ENCODE peak calls at places on chromosome 10, in seven cellular contexts. Q is heart right ventricle, C is osteocyte, E is tibial nerve, A is AG04450, R is GM23338, Y is fibroblast of lung. S is an unnamed sample.
A peak's percentile ranks its signal among the peaks of the same experiment; 100 is the strongest.

GRCh38 chr10:103454026-103454425 is 1.9 kb upstream of the CALHM2 start:
- DNase-seq in C (no peak), E (no peak), Y (no peak), A (no peak), R (no peak), Q (no peak), S (no peak)

GRCh38 chr10:10826125-10826524 is 191.5 kb upstream of the CELF2 start:
- DNase-seq in A (peak; percentile 55), Y (peak; percentile 71), Q (no peak), R (no peak), E (no peak), C (no peak), S (no peak)

GRCh38 chr10:77643795-77644468 is 6.3 kb upstream of the KCNMA1 start:
- DNase-seq in A (peak; percentile 32), Q (no peak), Y (peak; percentile 79), E (no peak), R (peak; percentile 90), C (no peak), S (no peak)

GRCh38 chr10:67107670-67108069 is 181.8 kb downstream of the LRRTM3 start:
- DNase-seq in E (no peak), A (no peak), C (no peak), R (no peak), Q (no peak), Y (no peak), S (no peak)

GRCh38 chr10:79310911-79311573 is 36.2 kb upstream of the PPIF start:
- DNase-seq in A (no peak), Y (no peak), Q (no peak), E (peak; percentile 40), C (no peak), R (no peak), S (no peak)

GRCh38 chr10:120098242-120098930 is 205.9 kb downstream of the SEC23IP start:
- DNase-seq in R (peak; percentile 12), Y (no peak), E (no peak), A (no peak), Q (no peak), C (no peak), S (no peak)

GRCh38 chr10:86411281-86411841 is 44.8 kb upstream of the GRID1 start:
- DNase-seq in A (peak; percentile 46), C (peak; percentile 36), Y (peak; percentile 36), R (no peak), Q (peak; percentile 26), E (no peak), S (no peak)

GRCh38 chr10:48568546-48568945 is 36.3 kb downstream of the ARHGAP22 start:
- DNase-seq in R (no peak), Y (no peak), E (no peak), A (no peak), C (peak; percentile 63), Q (no peak), S (no peak)

GRCh38 chr10:126070815-126071214 is 174.5 kb downstream of the FANK1 start:
- DNase-seq in C (no peak), E (no peak), R (no peak), Y (no peak), A (no peak), Q (no peak), S (no peak)

GRCh38 chr10:103968441-103969391 is 1.8 kb downstream of the SLK start:
- DNase-seq in Q (no peak), Y (peak; percentile 27), C (no peak), E (no peak), R (no peak), A (no peak), S (no peak)

GRCh38 chr10:63562857-63563256 is 41.7 kb downstream of the REEP3 start:
- DNase-seq in Q (no peak), Y (no peak), E (no peak), C (no peak), A (no peak), R (no peak), S (no peak)

GRCh38 chr10:93436577-93436976 is 45.6 kb downstream of the MYOF start:
- DNase-seq in E (peak; percentile 69), C (no peak), Y (peak; percentile 99), R (peak; percentile 20), A (peak; percentile 84), Q (peak; percentile 70), S (no peak)

GRCh38 chr10:78991187-78991586 is 77.6 kb upstream of the ZMIZ1 start:
- DNase-seq in Y (no peak), E (no peak), Q (no peak), A (no peak), R (no peak), C (no peak), S (no peak)

GRCh38 chr10:112792487-112793196 is 157.4 kb upstream of the TCF7L2 start:
- DNase-seq in C (peak; percentile 63), Q (peak; percentile 29), A (no peak), Y (peak; percentile 80), E (peak; percentile 49), R (no peak), S (no peak)

GRCh38 chr10:58954163-58954562 is 222.3 kb upstream of the PHYHIPL start:
- DNase-seq in Q (no peak), R (no peak), C (no peak), A (no peak), Y (no peak), E (no peak), S (no peak)

GRCh38 chr10:60817135-60817805 is 39.0 kb downstream of the CDK1 start:
- DNase-seq in C (no peak), R (no peak), E (no peak), A (no peak), Y (no peak), Q (no peak), S (no peak)

GRCh38 chr10:26809973-26810372 is 50.8 kb downstream of the ABI1 start:
- DNase-seq in Y (no peak), R (no peak), E (no peak), A (no peak), C (no peak), Q (no peak), S (no peak)

GRCh38 chr10:18472977-18473376 is 178.4 kb downstream of the NSUN6 start:
- DNase-seq in R (peak; percentile 25), A (no peak), Q (no peak), C (no peak), E (no peak), Y (no peak), S (no peak)

GRCh38 chr10:63115732-63116383 is 17.3 kb upstream of the NRBF2 start:
- DNase-seq in E (peak; percentile 86), Q (peak; percentile 94), A (no peak), Y (peak; percentile 96), C (no peak), R (no peak), S (peak; percentile 48)

GRCh38 chr10:91551856-91552255 is 81.0 kb downstream of the PPP1R3C start:
- DNase-seq in R (peak; percentile 92), C (no peak), E (no peak), Y (peak; percentile 90), Q (peak; percentile 62), A (peak; percentile 34), S (no peak)
- TF ChIP-seq CTCF in R (peak; percentile 91), C (peak; percentile 85), E (peak; percentile 34), Y (peak; percentile 82), Q (peak; percentile 36), A (peak; percentile 89), S (no peak)

GRCh38 chr10:17233534-17233933 is 5.5 kb downstream of the VIM start:
- DNase-seq in Q (no peak), C (no peak), E (no peak), R (no peak), A (no peak), Y (no peak), S (no peak)

GRCh38 chr10:17236468-17236886 is 8.4 kb downstream of the VIM start:
- DNase-seq in Y (no peak), R (no peak), Q (no peak), A (no peak), C (no peak), E (no peak), S (no peak)

GRCh38 chr10:17237163-17237562 is 9.1 kb downstream of the VIM start:
- DNase-seq in R (no peak), Y (no peak), E (no peak), C (no peak), A (no peak), Q (no peak), S (no peak)

GRCh38 chr10:17234541-17234940 is 6.5 kb downstream of the VIM start:
- DNase-seq in A (no peak), Y (no peak), C (no peak), R (no peak), Q (no peak), E (no peak), S (no peak)

GRCh38 chr10:17235136-17235535 is 7.1 kb downstream of the VIM start:
- DNase-seq in Y (no peak), C (no peak), R (peak; percentile 53), A (no peak), Q (no peak), E (no peak), S (no peak)
- TF ChIP-seq CTCF in Y (no peak), C (peak; percentile 27), R (peak; percentile 36), A (no peak), Q (no peak), E (peak; percentile 12), S (no peak)

DNA sequence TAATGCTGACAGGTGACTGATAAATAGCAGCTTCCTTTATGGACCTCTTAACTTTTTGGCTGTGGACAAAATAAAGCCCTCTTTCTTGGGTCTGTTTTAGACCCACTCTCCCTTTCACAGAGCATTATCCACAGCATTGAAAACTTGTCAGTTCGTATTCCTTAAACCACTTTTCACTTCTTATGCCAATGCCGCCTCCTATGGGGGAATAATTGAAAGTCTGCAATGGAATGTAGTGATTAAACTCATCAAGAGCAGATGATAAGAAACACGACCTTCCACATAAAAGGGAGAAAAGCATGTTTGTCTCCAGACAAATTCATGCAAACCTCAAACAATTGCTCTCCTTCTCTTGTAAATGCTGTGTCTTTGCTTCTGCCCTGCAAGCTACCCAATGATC is 153.4 kb downstream of the SORCS1 start:
- DNase-seq in Y (no peak), C (no peak), E (no peak), A (no peak), Q (no peak), R (peak; percentile 63), S (no peak)
- TF ChIP-seq CTCF in Y (no peak), C (no peak), E (no peak), A (no peak), Q (no peak), R (peak; percentile 54), S (no peak)

GRCh38 chr10:25682203-25682950 is 251.7 kb upstream of the MYO3A start:
- DNase-seq in A (no peak), E (no peak), R (peak; percentile 41), Q (peak; percentile 52), C (no peak), Y (peak; percentile 4), S (no peak)
- TF ChIP-seq CTCF in A (peak; percentile 7), E (peak; percentile 29), R (peak; percentile 48), Q (peak; percentile 15), C (no peak), Y (no peak), S (no peak)

GRCh38 chr10:110221721-110222261 is 14.4 kb downstream of the MXI1 start:
- DNase-seq in C (no peak), Y (peak; percentile 98), E (peak; percentile 67), R (peak; percentile 83), A (peak; percentile 88), Q (peak; percentile 83), S (peak; percentile 42)
- TF ChIP-seq CTCF in C (peak; percentile 50), Y (peak; percentile 32), E (no peak), R (peak; percentile 37), A (peak; percentile 43), Q (no peak), S (no peak)

S was measured in omental fat pad.